ENCODE peak calls at places on chromosomes 4 and X, in five cellular contexts. H is H9, R is OCI-LY7, O is astrocyte, W is Karpas-422. B is an unnamed sample.

GRCh38 chrX:37361596-37361995 is 12.4 kb downstream of the PRRG1 start:
- DNase-seq in H (no peak), R (no peak), O (peak; percentile 23), W (no peak), B (no peak)

GRCh38 chrX:140762061-140762460 is 52.5 kb downstream of the LINC00632 start:
- DNase-seq in H (peak; percentile 45), R (peak; percentile 54), O (peak; percentile 58), W (peak; percentile 83), B (peak; percentile 5)

GRCh38 chr4:74996996-74997395 is 64.1 kb downstream of the PARM1 start:
- DNase-seq in H (no peak), R (no peak), O (no peak), W (no peak), B (no peak)

GRCh38 chr4:57850141-57850540 is 740.0 kb upstream of the IGFBP7 start:
- DNase-seq in H (no peak), R (no peak), O (no peak), W (no peak), B (no peak)

GRCh38 chrX:54920610-54921426 is at the start of gene TRO:
- DNase-seq in H (peak; percentile 67), R (no peak), O (no peak), W (no peak), B (no peak)

GRCh38 chr4:8594097-8595038 is 1.8 kb downstream of the CPZ start:
- DNase-seq in H (peak; percentile 74), R (peak; percentile 44), O (peak; percentile 34), W (peak; percentile 78), B (peak; percentile 75)

GRCh38 chr4:138561906-138562305 is 319.8 kb upstream of the SLC7A11 start:
- DNase-seq in H (no peak), R (no peak), O (no peak), W (no peak), B (no peak)

GRCh38 chr4:8585721-8586161 is 5.5 kb downstream of the GPR78 start:
- DNase-seq in H (no peak), R (no peak), O (no peak), W (no peak), B (no peak)

GRCh38 chrX:53234484-53234883 is 9.5 kb upstream of the KDM5C start:
- DNase-seq in H (no peak), R (no peak), O (no peak), W (no peak), B (no peak)
- H2AFZ ChIP-seq in H (no peak overlapping the region), R (no peak overlapping the region), O (no peak overlapping the region), W (no peak overlapping the region), B (no peak overlapping the region)

DNA sequence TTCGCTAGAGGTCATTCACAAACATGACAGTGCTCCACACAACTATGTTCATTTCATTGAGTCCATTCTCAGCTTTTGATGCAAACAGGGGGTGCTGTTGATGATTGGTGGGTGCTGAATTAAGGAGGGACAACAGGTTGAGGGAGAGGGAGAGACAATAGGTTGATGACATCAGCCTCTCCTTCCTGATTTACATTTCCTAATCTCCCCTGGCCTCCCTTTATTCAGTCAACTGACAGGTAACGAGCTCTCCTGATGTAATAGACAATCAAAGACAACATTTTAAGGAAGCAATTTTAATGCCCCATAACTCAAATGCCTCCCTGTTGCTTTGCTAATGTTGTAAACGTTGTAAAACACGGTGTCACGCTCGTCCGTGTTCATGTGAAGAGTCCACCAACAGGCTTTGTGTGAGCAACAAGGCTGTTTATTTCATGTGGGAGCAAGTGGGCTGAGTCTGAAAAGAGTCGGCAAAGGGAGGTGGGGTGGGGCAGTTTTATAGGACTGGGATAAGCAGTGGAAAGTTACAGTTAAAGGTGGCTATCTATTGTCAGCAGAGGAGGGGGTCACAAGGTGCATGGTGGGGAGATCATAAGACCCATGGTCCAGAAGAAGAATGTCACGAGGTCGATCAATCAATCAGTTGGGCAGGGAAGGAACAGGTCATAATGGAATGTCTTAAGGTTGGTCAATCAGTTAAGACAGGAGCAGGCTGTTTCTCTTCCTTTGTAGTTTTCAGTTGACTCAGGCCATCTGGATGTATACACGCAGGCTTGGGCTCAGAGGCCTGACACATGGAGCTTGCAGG is 4.8 kb upstream of the GAR1 start:
- DNase-seq in H (no peak), R (no peak), O (no peak), W (no peak), B (no peak)
- H2AFZ ChIP-seq in H (no peak overlapping the region), R (no peak overlapping the region), O (no peak overlapping the region), W (peak overlapping the region; percentile 37), B (no peak overlapping the region)

GRCh38 chr4:85318415-85318814 is 156.5 kb upstream of the ARHGAP24 start:
- DNase-seq in H (no peak), R (no peak), O (no peak), W (no peak), B (no peak)
- H2AFZ ChIP-seq in H (no peak overlapping the region), R (no peak overlapping the region), O (no peak overlapping the region), W (no peak overlapping the region), B (no peak overlapping the region)

GRCh38 chr4:105998210-105998609 is 102.9 kb downstream of the NPNT start:
- DNase-seq in H (no peak), R (no peak), O (no peak), W (no peak), B (peak; percentile 89)
- H2AFZ ChIP-seq in H (no peak overlapping the region), R (no peak overlapping the region), O (no peak overlapping the region), W (no peak overlapping the region), B (no peak overlapping the region)

GRCh38 chr4:71070015-71070414 is 76.6 kb downstream of the DCK start:
- DNase-seq in H (no peak), R (no peak), O (no peak), W (no peak), B (no peak)

GRCh38 chr4:71069063-71069462 is 75.6 kb downstream of the DCK start:
- DNase-seq in H (no peak), R (no peak), O (no peak), W (no peak), B (no peak)

DNA sequence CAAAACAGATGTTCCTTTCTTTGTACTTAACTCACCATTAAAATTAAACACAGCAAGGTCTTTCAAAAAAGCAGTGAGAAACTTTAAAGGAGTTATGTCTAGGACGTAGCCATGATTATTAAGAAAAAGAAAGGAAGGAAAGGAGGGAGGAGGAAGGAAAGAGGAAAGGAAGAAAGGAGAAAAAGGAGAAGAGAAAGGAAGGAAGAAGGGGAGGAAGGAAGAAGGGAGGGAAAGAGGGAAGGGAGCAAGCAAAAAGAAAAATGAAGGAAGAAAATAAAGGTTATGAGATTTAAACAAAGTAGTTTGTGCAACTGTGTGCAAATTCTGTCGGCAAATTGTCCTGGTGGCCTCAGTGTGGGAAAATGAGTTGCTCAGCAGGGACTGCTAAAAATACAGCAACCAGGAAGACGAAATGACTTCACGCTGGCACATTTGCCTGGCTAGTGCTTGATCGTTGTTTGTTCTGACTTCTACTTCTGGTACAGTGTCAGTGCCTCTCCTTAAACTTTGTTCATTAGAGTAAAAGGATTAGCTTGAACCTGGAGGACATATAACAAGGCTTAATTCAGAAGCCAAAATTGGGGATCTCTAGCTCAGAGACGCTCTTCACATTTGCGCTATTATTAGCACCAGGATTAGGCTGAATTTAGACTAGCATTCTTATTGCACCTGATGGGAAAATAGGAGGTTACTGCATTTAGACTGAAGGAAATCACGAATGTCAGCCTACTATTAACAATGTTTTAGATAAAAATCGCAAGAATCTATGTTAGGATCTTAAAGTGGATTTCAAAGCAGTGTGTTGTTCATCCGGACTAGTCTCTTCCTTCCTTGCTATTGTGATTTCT is 81.2 kb downstream of the DCK start:
- DNase-seq in H (no peak), R (no peak), O (no peak), W (no peak), B (no peak)
- H2AFZ ChIP-seq in H (no peak overlapping the region), R (no peak overlapping the region), O (peak overlapping the region; percentile 38), W (no peak overlapping the region), B (no peak overlapping the region)